ENCODE peak calls at places on chromosomes 16 and 17, in five cellular contexts. G is mesendoderm, O is neural progenitor cell, F is A549, Y is H9. R is an unnamed sample.

GRCh38 chr17:19020016-19020415 is 15.5 kb upstream of the FAM83G start:
- DNase-seq in G (no peak), O (no peak), F (no peak), Y (no peak), R (no peak)

GRCh38 chr17:75525806-75526554 is 483 bp downstream of the LLGL2 start:
- DNase-seq in G (peak), O (peak), F (no peak), Y (peak), R (peak)

GRCh38 chr16:12294471-12294870 is 317.9 kb downstream of the SNX29 start:
- DNase-seq in G (peak), O (no peak), F (no peak), Y (no peak), R (no peak)

GRCh38 chr17:8001976-8002645 is at the start of gene GUCY2D:
- DNase-seq in G (no peak), O (peak), F (no peak), Y (peak), R (no peak)

GRCh38 chr16:57472665-57473060 is 10.2 kb downstream of the POLR2C start:
- DNase-seq in G (peak), O (no peak), F (peak), Y (peak), R (no peak)

GRCh38 chr17:34378664-34379101 is 15.7 kb upstream of the CCL1 start:
- DNase-seq in G (no peak), O (no peak), F (no peak), Y (no peak), R (no peak)

GRCh38 chr16:82439678-82440293 is 187.0 kb upstream of the CDH13 start:
- DNase-seq in G (peak), O (peak), F (no peak), Y (peak), R (no peak)

GRCh38 chr17:2068101-2068518 is 13.2 kb downstream of the HIC1 start:
- DNase-seq in G (no peak), O (no peak), F (no peak), Y (no peak), R (no peak)

GRCh38 chr16:77961811-77962210 is 60.5 kb upstream of the CLEC3A start:
- DNase-seq in G (no peak), O (no peak), F (no peak), Y (no peak), R (peak)

GRCh38 chr17:27247071-27247957 is 46.6 kb upstream of the WSB1 start:
- DNase-seq in G (peak), O (no peak), F (peak), Y (no peak), R (peak)

GRCh38 chr16:86994215-86994614 is 323.0 kb downstream of the C16orf95 start:
- DNase-seq in G (no peak), O (no peak), F (no peak), Y (no peak), R (no peak)

GRCh38 chr17:9050801-9051401 is 29.6 kb downstream of the NTN1 start:
- DNase-seq in G (peak), O (peak), F (peak), Y (peak), R (peak)

GRCh38 chr17:57485566-57485865 is 229.2 kb downstream of the MSI2 start:
- DNase-seq in G (no peak), O (no peak), F (no peak), Y (no peak), R (no peak)

GRCh38 chr17:82636626-82637598 is 11.3 kb downstream of the WDR45B start:
- DNase-seq in G (no peak), O (no peak), F (no peak), Y (no peak), R (peak)

GRCh38 chr16:73768786-73769203 is 527.8 kb upstream of the PSMD7 start:
- DNase-seq in G (no peak), O (no peak), F (no peak), Y (no peak), R (peak)

DNA sequence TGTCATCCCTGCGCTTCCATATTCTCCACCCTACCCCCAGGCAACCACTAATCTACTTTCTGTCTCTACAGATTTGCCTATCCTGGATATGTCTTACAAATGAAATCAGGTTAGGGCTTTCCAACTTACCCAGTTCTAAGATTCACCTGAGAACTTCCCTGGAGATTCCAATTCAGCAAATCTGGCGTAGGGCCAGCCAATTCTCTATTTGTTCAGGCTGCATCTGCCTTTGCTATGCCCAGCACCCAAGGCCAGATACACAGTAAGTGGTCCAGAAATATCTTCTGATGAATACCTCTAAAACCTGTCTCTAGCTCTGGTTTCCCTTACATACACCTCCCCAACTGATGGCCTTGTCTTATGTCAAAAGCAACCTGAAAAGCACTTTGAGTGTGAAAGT is 10.4 kb upstream of the CTCF start:
- DNase-seq in G (no peak), O (no peak), F (no peak), Y (no peak), R (no peak)
- H3K4me2 ChIP-seq in G (no peak), O (no peak), F (no peak), Y (no peak), R (no peak)

GRCh38 chr16:22253272-22253671 is 43.9 kb upstream of the POLR3E start:
- DNase-seq in G (no peak), O (no peak), F (no peak), Y (no peak), R (no peak)
- H3K4me2 ChIP-seq in G (no peak), O (no peak), F (no peak), Y (no peak), R (no peak)

GRCh38 chr17:142876-143784 is 5.8 kb downstream of the SCGB1C2 start:
- DNase-seq in G (no peak), O (no peak), F (no peak), Y (no peak), R (no peak)
- H3K4me2 ChIP-seq in G (no peak), O (no peak), F (peak), Y (no peak), R (no peak)

GRCh38 chr17:80762076-80762475 is 217.4 kb downstream of the RPTOR start:
- DNase-seq in G (no peak), O (no peak), F (no peak), Y (no peak), R (no peak)
- H3K4me2 ChIP-seq in G (no peak), O (no peak), F (peak), Y (no peak), R (no peak)

DNA sequence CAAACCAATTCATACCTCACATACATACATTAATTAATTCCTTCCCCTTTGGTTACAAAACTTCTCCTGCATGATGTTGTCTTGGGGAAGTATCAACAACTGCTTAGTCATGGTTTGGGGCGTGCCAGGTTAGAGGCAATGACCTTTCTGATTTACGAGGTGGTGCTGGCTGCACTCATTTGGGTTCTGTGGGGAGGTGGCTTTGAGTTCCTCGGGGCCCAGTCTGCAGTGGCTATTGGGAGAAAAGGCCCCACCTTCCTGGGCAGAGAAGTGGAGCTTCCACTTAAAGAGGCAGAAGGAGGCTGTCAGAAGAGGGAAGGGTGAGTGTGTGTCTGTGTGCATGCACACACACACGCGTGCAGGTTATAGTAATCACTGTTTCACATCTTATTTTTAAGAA is 10.2 kb upstream of the ETV4 start:
- DNase-seq in G (no peak), O (no peak), F (peak), Y (no peak), R (peak)
- H3K4me2 ChIP-seq in G (no peak), O (no peak), F (peak), Y (no peak), R (peak)

DNA sequence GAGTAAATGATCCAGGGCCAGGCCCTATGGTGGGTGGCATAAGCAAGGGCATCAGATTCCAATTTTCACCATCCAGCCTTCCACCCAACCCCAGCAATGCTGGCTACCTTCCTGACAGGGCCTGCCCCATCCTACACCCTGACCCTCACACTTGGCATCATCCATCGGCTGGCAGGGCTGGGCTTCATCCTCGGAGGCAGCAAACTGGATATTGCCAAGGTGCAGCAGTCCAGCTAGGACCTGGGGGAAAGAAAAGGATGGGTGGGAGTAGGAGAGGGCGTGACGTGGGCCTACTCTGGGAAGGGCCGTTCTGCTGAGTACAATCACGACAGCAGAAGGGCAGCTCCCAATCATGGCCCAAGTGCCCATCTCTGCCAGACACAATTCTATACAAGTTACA is 23.5 kb downstream of the MYO19 start:
- DNase-seq in G (no peak), O (no peak), F (no peak), Y (no peak), R (no peak)
- H3K4me2 ChIP-seq in G (no peak), O (no peak), F (no peak), Y (no peak), R (no peak)

GRCh38 chr17:41734949-41735313 is 488 bp upstream of the HAP1 start:
- DNase-seq in G (no peak), O (peak), F (no peak), Y (no peak), R (no peak)
- H3K4me2 ChIP-seq in G (peak), O (peak), F (peak), Y (peak), R (peak)

DNA sequence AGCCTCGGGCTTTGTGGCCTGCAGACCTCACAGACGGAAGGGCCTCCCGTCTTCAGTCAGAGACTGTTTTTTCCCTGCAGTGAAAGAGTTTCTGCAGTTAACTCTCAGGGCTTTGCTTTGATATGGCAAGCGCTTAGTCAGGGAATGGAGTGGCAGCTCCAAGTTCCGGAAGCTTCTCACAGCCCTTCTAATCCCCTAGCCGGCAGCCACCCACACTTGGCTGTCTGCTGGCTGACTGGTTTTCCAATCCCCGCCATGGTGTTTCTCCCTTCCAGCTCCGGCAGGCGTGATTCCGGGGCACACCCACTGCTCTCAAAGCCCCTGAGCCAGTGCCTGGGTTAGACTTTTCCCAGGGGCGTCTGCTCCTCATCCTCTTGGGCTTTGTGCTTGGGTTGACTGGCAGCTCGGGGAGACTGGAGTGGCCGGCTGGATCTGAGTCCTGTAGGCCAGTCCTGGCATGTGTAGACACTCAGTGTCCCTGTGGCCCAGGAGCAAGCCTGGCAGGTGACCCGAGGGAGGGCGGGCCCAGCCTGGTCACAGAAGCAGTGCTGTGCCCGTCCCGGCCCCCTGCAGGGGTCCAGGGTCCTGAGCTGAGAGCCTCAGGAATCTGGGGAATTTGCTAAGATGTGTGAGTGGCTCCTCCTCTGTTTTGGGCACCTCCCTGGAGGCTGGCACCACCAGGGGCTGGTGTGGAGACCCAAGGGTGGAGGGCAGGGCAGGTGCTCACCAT is 30.0 kb downstream of the BAIAP2 start:
- DNase-seq in G (peak), O (peak), F (no peak), Y (no peak), R (no peak)
- H3K4me2 ChIP-seq in G (no peak), O (no peak), F (no peak), Y (no peak), R (peak)